ENCODE peak calls at places on chromosome 2, in four cellular contexts. One of them, this sample, is unnamed.

GRCh38 chr2:109473006-109473380 is 140.8 kb downstream of the SEPTIN10 start:
- DNase-seq in K562: no peak
- DNase-seq in HepG2: no peak
- DNase-seq in GM12878: no peak
- DNase-seq in this sample: peak

GRCh38 chr2:3500326-3500899 is 18.9 kb downstream of the ADI1 start:
- DNase-seq in K562: no peak
- DNase-seq in HepG2: no peak
- DNase-seq in GM12878: no peak
- DNase-seq in this sample: no peak

GRCh38 chr2:200297100-200297499 is 9.4 kb upstream of the SPATS2L start:
- DNase-seq in K562: no peak
- DNase-seq in HepG2: no peak
- DNase-seq in GM12878: no peak
- DNase-seq in this sample: no peak

GRCh38 chr2:64807417-64807816 is 153.7 kb upstream of the SERTAD2 start:
- DNase-seq in K562: peak
- DNase-seq in HepG2: no peak
- DNase-seq in GM12878: peak
- DNase-seq in this sample: no peak

GRCh38 chr2:199693861-199694260 is 157.1 kb downstream of the FTCDNL1 start:
- DNase-seq in K562: no peak
- DNase-seq in HepG2: no peak
- DNase-seq in GM12878: no peak
- DNase-seq in this sample: no peak

GRCh38 chr2:42998721-42999120 is 206.3 kb upstream of the HAAO start:
- DNase-seq in K562: no peak
- DNase-seq in HepG2: no peak
- DNase-seq in GM12878: no peak
- DNase-seq in this sample: no peak

GRCh38 chr2:109098251-109098920 is 30.6 kb upstream of the SH3RF3 start:
- DNase-seq in K562: no peak
- DNase-seq in HepG2: no peak
- DNase-seq in GM12878: no peak
- DNase-seq in this sample: no peak

GRCh38 chr2:88099798-88100488 is 27.9 kb downstream of the FABP1 start:
- DNase-seq in K562: peak
- DNase-seq in HepG2: no peak
- DNase-seq in GM12878: no peak
- DNase-seq in this sample: peak

GRCh38 chr2:18373664-18374063 is 186.8 kb downstream of the RDH14 start:
- DNase-seq in K562: no peak
- DNase-seq in HepG2: no peak
- DNase-seq in GM12878: no peak
- DNase-seq in this sample: no peak

GRCh38 chr2:140013556-140014270 is 1233.5 kb upstream of the NXPH2 start:
- DNase-seq in K562: no peak
- DNase-seq in HepG2: no peak
- DNase-seq in GM12878: no peak
- DNase-seq in this sample: no peak

GRCh38 chr2:9199716-9200633 is 6.6 kb upstream of the ASAP2 start:
- DNase-seq in K562: no peak
- DNase-seq in HepG2: no peak
- DNase-seq in GM12878: no peak
- DNase-seq in this sample: no peak

GRCh38 chr2:1101982-1102381 is 151.3 kb downstream of the SNTG2 start:
- DNase-seq in K562: no peak
- DNase-seq in HepG2: no peak
- DNase-seq in GM12878: no peak
- DNase-seq in this sample: no peak

GRCh38 chr2:186595219-186595618 is 5.4 kb downstream of the ITGAV start:
- DNase-seq in K562: peak
- DNase-seq in HepG2: peak
- DNase-seq in GM12878: no peak
- DNase-seq in this sample: no peak

GRCh38 chr2:121502781-121503180 is 27.9 kb upstream of the RNU4ATAC start:
- DNase-seq in K562: no peak
- DNase-seq in HepG2: no peak
- DNase-seq in GM12878: no peak
- DNase-seq in this sample: no peak

GRCh38 chr2:239593965-239594771 is 193.3 kb upstream of the HDAC4 start:
- DNase-seq in K562: no peak
- DNase-seq in HepG2: no peak
- DNase-seq in GM12878: no peak
- DNase-seq in this sample: peak

GRCh38 chr2:227267406-227268115 is 57.5 kb upstream of the MFF start:
- DNase-seq in K562: no peak
- DNase-seq in HepG2: no peak
- DNase-seq in GM12878: no peak
- DNase-seq in this sample: no peak

GRCh38 chr2:14530506-14530905 is 102.0 kb upstream of the LRATD1 start:
- DNase-seq in K562: no peak
- DNase-seq in HepG2: no peak
- DNase-seq in GM12878: no peak
- DNase-seq in this sample: no peak

GRCh38 chr2:20590704-20591515 is 60.0 kb downstream of the HS1BP3 start:
- DNase-seq in K562: no peak
- DNase-seq in HepG2: no peak
- DNase-seq in GM12878: no peak
- DNase-seq in this sample: no peak

GRCh38 chr2:64787698-64788097 is 134.0 kb upstream of the SERTAD2 start:
- DNase-seq in K562: no peak
- DNase-seq in HepG2: no peak
- DNase-seq in GM12878: no peak
- DNase-seq in this sample: no peak

DNA sequence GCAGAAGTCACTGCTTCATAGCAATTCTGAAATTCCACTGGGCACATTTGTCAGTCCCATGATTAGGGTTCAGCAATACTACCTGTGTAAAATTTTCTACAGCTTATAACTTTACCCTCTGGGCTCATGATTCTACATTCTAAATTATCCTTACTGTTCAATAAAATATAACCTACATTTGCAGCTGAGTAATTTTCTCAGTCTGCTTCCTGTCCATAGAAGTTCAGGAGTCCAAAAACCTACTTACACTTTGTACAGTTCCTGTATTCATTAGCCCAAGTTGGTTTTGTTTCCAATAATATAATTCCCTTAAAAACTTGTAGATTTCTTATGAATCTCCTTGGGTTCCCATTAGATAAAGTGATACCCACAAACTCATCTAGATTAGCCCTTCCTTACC is 295.3 kb downstream of the SP3 start:
- DNase-seq in K562: no peak
- DNase-seq in HepG2: no peak
- DNase-seq in GM12878: no peak
- DNase-seq in this sample: no peak
- TF ChIP-seq TCF7 in K562: no peak
- TF ChIP-seq TCF7 in HepG2: no peak
- TF ChIP-seq TCF7 in GM12878: no peak
- TF ChIP-seq TCF7 in this sample: no peak

GRCh38 chr2:127645395-127646291 is at the start of gene GPR17:
- DNase-seq in K562: no peak
- DNase-seq in HepG2: peak
- DNase-seq in GM12878: no peak
- DNase-seq in this sample: no peak
- TF ChIP-seq TCF7 in K562: no peak
- TF ChIP-seq TCF7 in HepG2: peak
- TF ChIP-seq TCF7 in GM12878: no peak
- TF ChIP-seq TCF7 in this sample: no peak

DNA sequence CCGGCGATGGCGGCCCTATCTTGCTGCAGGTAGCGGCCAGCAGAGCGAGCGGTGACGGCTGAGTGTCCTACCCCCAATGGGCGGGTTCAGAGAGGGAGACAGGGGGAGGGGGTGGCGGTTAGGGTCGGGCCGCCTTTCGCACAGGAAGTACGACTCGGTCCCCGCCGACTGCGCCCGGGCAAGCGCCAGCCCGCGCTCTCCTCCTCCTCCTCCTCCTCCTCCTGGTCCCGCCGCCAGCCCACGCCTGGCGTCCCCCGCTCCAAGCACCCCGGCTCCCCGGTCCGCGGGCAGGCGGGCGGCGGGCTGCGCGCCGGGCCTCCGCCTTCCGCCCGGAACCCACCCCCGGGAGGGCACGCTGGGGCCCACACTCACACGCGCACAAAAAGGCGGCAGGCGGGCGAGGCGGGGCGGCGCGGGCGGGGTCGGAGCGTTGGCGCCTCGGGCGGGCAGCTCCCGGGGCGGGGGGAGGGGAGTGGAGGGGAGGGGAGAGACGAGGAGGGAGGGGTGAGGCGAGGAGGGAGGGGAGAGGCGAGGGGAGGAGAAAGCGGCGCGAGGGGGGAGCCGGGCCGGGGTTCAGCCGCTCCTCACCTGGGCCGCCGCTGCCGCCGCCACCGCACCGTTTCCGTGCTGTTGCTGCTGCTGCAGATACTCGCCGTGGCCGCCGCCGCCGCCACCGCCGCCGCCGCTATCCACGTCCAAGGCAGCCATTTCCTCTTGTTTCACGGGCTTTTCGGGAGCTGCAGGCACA is 1.2 kb downstream of the SP3 start:
- DNase-seq in K562: peak
- DNase-seq in HepG2: peak
- DNase-seq in GM12878: peak
- DNase-seq in this sample: peak
- TF ChIP-seq TCF7 in K562: no peak
- TF ChIP-seq TCF7 in HepG2: no peak
- TF ChIP-seq TCF7 in GM12878: no peak
- TF ChIP-seq TCF7 in this sample: no peak

DNA sequence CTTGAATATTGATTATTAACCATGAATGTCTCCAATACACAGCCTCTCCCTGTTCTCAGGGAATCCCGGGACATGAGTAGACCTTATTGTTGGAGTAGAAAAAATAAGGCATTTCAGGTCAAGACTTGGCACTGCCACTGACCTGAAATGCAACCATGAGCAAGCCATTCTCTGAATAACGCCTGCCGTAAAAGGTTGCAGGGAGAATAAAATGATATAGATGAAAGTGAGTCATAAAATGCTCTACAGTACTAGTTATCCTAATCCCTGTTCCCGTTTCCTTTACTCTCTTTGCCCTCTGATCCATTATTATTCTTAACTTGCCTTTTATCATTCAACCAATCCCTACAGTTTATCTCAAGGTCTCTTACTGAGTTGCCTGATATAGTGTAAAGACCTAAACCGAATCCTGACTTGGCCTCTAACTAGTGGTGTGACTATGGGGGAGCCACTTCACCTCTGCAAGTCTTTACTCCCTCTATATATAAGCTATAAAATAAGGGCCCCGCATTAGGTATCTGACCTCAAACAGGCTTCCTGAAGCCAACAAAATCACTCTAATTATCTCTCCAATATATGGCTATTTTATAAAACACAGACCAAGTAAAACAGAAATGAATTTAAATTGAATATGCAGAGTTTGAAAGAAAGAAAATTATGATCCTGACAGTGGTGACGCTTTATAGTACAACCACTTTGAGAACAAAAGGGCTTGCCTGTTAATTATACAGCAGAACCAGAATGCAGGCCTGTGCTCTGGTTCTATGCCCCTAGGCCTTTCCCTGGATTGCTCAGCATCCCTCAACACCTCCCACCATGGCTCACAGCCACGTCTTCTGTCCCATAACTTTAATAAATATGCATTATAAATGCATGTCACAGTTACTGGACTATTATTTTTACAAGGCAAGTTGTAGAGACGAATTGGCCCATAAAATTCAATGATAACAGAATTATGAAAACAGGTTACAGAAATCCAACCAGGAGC is 183.1 kb downstream of the STK39 start:
- DNase-seq in K562: no peak
- DNase-seq in HepG2: no peak
- DNase-seq in GM12878: no peak
- DNase-seq in this sample: no peak
- TF ChIP-seq TCF7 in K562: no peak
- TF ChIP-seq TCF7 in HepG2: no peak
- TF ChIP-seq TCF7 in GM12878: no peak
- TF ChIP-seq TCF7 in this sample: no peak

GRCh38 chr2:98697651-98698337 is 33.1 kb downstream of the MGAT4A start:
- DNase-seq in K562: no peak
- DNase-seq in HepG2: no peak
- DNase-seq in GM12878: no peak
- DNase-seq in this sample: no peak
- TF ChIP-seq TCF7 in K562: no peak
- TF ChIP-seq TCF7 in HepG2: no peak
- TF ChIP-seq TCF7 in GM12878: no peak
- TF ChIP-seq TCF7 in this sample: no peak

DNA sequence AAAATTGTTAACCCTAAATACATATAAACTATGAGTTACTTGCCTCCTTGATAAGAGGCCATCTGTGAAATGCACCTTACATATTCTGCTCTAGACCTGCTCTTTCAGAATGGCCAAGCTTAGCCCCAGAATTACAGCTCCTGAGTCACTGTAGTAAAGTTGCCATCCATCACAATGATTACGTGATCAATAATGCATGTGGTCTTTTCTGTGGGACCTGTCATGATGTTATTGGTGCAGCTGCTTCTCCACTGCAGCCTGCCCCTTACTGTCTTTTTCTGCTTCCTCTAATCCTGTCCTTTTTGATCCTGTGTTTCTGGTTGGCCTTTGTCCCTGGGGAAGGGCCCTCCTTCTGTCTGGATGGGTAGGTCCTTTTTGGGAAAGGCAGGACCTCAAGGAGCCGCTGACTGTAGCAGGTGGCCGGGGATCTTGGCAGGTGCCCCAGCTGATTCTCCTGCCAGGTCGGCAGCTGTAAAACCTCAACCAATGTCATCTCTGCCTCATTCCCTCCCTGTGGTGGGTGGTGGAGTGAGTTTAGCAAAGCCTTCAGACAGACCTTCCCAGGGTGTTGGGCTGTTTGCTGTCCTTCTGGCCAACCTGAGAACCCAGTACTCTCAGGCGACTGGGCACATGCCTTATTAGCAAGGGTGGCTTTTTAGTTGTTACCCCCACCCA is 126.2 kb upstream of the EML6 start:
- DNase-seq in K562: no peak
- DNase-seq in HepG2: no peak
- DNase-seq in GM12878: no peak
- DNase-seq in this sample: no peak
- TF ChIP-seq TCF7 in K562: no peak
- TF ChIP-seq TCF7 in HepG2: no peak
- TF ChIP-seq TCF7 in GM12878: no peak
- TF ChIP-seq TCF7 in this sample: no peak

GRCh38 chr2:79630972-79631551 is 118.2 kb downstream of the CTNNA2 start:
- DNase-seq in K562: no peak
- DNase-seq in HepG2: peak
- DNase-seq in GM12878: no peak
- DNase-seq in this sample: no peak

GRCh38 chr2:79627237-79627636 is 114.4 kb downstream of the CTNNA2 start:
- DNase-seq in K562: no peak
- DNase-seq in HepG2: no peak
- DNase-seq in GM12878: no peak
- DNase-seq in this sample: no peak

GRCh38 chr2:79630060-79630459 is 117.2 kb downstream of the CTNNA2 start:
- DNase-seq in K562: no peak
- DNase-seq in HepG2: no peak
- DNase-seq in GM12878: no peak
- DNase-seq in this sample: peak
- TF ChIP-seq TCF7 in K562: no peak
- TF ChIP-seq TCF7 in HepG2: no peak
- TF ChIP-seq TCF7 in GM12878: no peak
- TF ChIP-seq TCF7 in this sample: no peak

GRCh38 chr2:47414682-47415458 is 11.9 kb downstream of the MSH2 start:
- DNase-seq in K562: no peak
- DNase-seq in HepG2: no peak
- DNase-seq in GM12878: no peak
- DNase-seq in this sample: no peak
- TF ChIP-seq TCF7 in K562: no peak
- TF ChIP-seq TCF7 in HepG2: no peak
- TF ChIP-seq TCF7 in GM12878: no peak
- TF ChIP-seq TCF7 in this sample: no peak

GRCh38 chr2:201872576-201872975 is 66.2 kb downstream of the CDK15 start:
- DNase-seq in K562: no peak
- DNase-seq in HepG2: no peak
- DNase-seq in GM12878: no peak
- DNase-seq in this sample: no peak
- TF ChIP-seq TCF7 in K562: no peak
- TF ChIP-seq TCF7 in HepG2: no peak
- TF ChIP-seq TCF7 in GM12878: no peak
- TF ChIP-seq TCF7 in this sample: no peak

This sample was measured in WTC11.